ENCODE peak calls at places on chromosomes 7 and 10, in five cellular contexts. O is activated naive CD8-positive, alpha-beta T cell treated with anti-CD3 and anti-CD28 coated beads, Interleukin-2, amount 50 U/mL, for 24 hours; Z is naive thymus-derived CD8-positive, alpha-beta T cell; X is heart right ventricle; U is activated T-helper 17 cell treated with anti-CD3 and anti-CD28 coated beads, Interleukin-2, amount 50 U/mL, for 72 hours. M is an unnamed sample.

GRCh38 chr10:133088524-133089460 is 1.1 kb downstream of the ADGRA1 start:
- ATAC-seq in X (no peak), O (no peak), U (no peak), Z (no peak), M (peak; percentile 4)

GRCh38 chr7:45892407-45893035 is 4.2 kb downstream of the IGFBP1 start:
- ATAC-seq in U (no peak), Z (no peak), O (no peak), X (no peak), M (no peak)

GRCh38 chr10:113049881-113050280 is 99.8 kb downstream of the TCF7L2 start:
- ATAC-seq in Z (no peak), U (no peak), X (no peak), O (no peak), M (no peak)

GRCh38 chr7:114865564-114865963 is 56.3 kb upstream of the MDFIC start:
- ATAC-seq in U (peak; percentile 85), O (peak; percentile 80), X (peak; percentile 79), Z (peak; percentile 41), M (peak; percentile 82)

GRCh38 chr7:97064972-97065587 is 40.4 kb upstream of the DLX5 start:
- ATAC-seq in X (no peak), U (peak; percentile 55), Z (peak; percentile 67), O (peak; percentile 65), M (peak; percentile 74)

GRCh38 chr10:128739937-128740336 is 613.7 kb upstream of the MKI67 start:
- ATAC-seq in O (no peak), U (no peak), Z (no peak), X (no peak), M (no peak)

GRCh38 chr10:88082806-88083596 is 219.6 kb downstream of the PTEN start:
- ATAC-seq in X (no peak), U (no peak), Z (no peak), O (no peak), M (peak; percentile 92)

GRCh38 chr7:5692112-5692844 is 89.2 kb downstream of the RNF216 start:
- ATAC-seq in X (peak; percentile 57), O (no peak), U (peak; percentile 31), Z (no peak), M (no peak)

GRCh38 chr7:11589251-11589650 is 242.7 kb downstream of the THSD7A start:
- ATAC-seq in X (no peak), Z (no peak), U (no peak), O (no peak), M (no peak)

GRCh38 chr7:69800495-69800894 is 202.2 kb downstream of the AUTS2 start:
- ATAC-seq in O (no peak), Z (no peak), X (peak; percentile 61), U (no peak), M (no peak)

GRCh38 chr7:13041368-13041988 is 354.0 kb downstream of the ARL4A start:
- ATAC-seq in Z (no peak), O (no peak), U (no peak), X (no peak), M (no peak)

GRCh38 chr10:114492351-114493037 is 88.2 kb upstream of the AFAP1L2 start:
- ATAC-seq in X (no peak), O (peak; percentile 65), U (peak; percentile 71), Z (peak; percentile 50), M (no peak)

GRCh38 chr10:24214762-24215161 is 5.8 kb downstream of the KIAA1217 start:
- ATAC-seq in O (no peak), X (peak; percentile 20), U (no peak), Z (no peak), M (no peak)

GRCh38 chr7:52897708-52898107 is 137.7 kb upstream of the POM121L12 start:
- ATAC-seq in Z (no peak), O (no peak), X (no peak), U (no peak), M (no peak)

GRCh38 chr7:126659124-126659523 is 593.6 kb downstream of the GRM8 start:
- ATAC-seq in Z (no peak), U (no peak), X (no peak), O (no peak), M (peak; percentile 8)

M was measured in stimulated activated memory B cell treated with anti-CD40 and anti-IgM and Interleukin-4, amounts not matched to agents 10 μg/mL and 1 μg/mL and 100 μg/mL, for 72 hours.